ENCODE peak calls at places on chromosomes 13 and 19, in ten cellular contexts. F, O, Y, W, K, V, G, S, M and Z are unnamed samples.

GRCh38 chr13:29537736-29538624 is 57.5 kb downstream of the SLC7A1 start:
- DNase-seq in W (no peak), O (no peak), G (no peak), M (no peak), K (no peak), V (no peak), Y (no peak), S (no peak), F (no peak), Z (no peak)

GRCh38 chr19:12580180-12580694 is 29.0 kb upstream of the ZNF564 start:
- DNase-seq in K (no peak), O (no peak), S (no peak), W (no peak), G (no peak), F (no peak), M (no peak), V (no peak), Y (no peak), Z (no peak)

GRCh38 chr13:30847697-30848307 is 58.3 kb upstream of the MEDAG start:
- DNase-seq in S (no peak), V (no peak), W (no peak), M (peak; percentile 54), K (no peak), Y (peak; percentile 55), O (peak; percentile 100), F (no peak), G (no peak), Z (peak; percentile 42)

GRCh38 chr19:41746593-41747227 is 8.6 kb upstream of the CEACAM6 start:
- DNase-seq in W (peak; percentile 69), O (peak; percentile 43), G (peak; percentile 62), K (no peak), V (no peak), S (peak; percentile 5), F (peak; percentile 53), M (no peak), Y (peak; percentile 82), Z (no peak)

GRCh38 chr13:27393101-27393500 is 31.3 kb upstream of the GTF3A start:
- DNase-seq in G (no peak), K (no peak), O (no peak), M (no peak), F (no peak), Y (no peak), V (no peak), W (no peak), S (no peak), Z (no peak)

GRCh38 chr19:41218615-41219507 is at the start of gene AXL:
- DNase-seq in F (no peak), G (peak; percentile 76), O (peak; percentile 89), W (peak; percentile 67), V (peak; percentile 84), K (peak; percentile 95), M (peak; percentile 75), S (no peak), Y (no peak), Z (peak; percentile 84)

GRCh38 chr13:99749627-99750026 is 221.9 kb downstream of the ZIC5 start:
- DNase-seq in S (no peak), V (no peak), W (no peak), K (no peak), O (no peak), G (no peak), Y (no peak), M (no peak), F (no peak), Z (no peak)

GRCh38 chr13:20585371-20585770 is 18.4 kb downstream of the IFT88 start:
- DNase-seq in M (no peak), V (no peak), Y (no peak), F (no peak), K (no peak), G (no peak), W (no peak), S (no peak), O (no peak), Z (no peak)

GRCh38 chr19:41373993-41374392 is 2.3 kb upstream of the TMEM91 start:
- DNase-seq in W (peak; percentile 70), M (peak; percentile 55), V (peak; percentile 95), S (no peak), Y (no peak), G (peak; percentile 75), O (peak; percentile 93), K (peak; percentile 97), F (no peak), Z (peak; percentile 87)

GRCh38 chr19:46551175-46551574 is 50.0 kb upstream of the CALM3 start:
- DNase-seq in O (no peak), F (no peak), K (no peak), W (no peak), V (no peak), S (no peak), M (no peak), Y (no peak), G (no peak), Z (no peak)

DNA sequence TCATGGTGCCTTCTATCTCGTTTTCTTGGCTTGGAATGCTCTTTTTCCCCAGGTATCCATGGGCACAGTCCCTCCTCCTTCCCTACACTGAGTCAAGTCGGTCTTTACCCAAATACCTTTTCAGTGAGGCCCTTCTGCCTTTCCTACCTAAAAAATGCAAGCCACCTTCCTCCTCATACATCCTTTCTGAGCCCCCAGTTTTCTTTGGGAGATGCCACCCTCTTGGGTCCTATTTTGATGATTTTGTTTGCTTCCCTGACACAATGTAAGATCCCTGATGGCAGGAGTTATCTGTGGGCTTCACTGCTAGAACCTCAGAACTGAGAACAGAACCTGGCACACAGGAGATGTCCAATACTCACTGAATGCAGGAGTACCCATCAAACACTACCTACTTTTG is 22.3 kb downstream of the NLRP13 start:
- DNase-seq in V (no peak), F (no peak), O (no peak), S (no peak), W (no peak), G (no peak), M (no peak), Y (no peak), K (no peak), Z (no peak)
- H3K27ac ChIP-seq in V (no peak overlapping the region), F (no peak overlapping the region), O (no peak overlapping the region), S (no peak overlapping the region), W (no peak overlapping the region), G (no peak overlapping the region), M (no peak overlapping the region), Y (no peak overlapping the region), K (no peak overlapping the region), Z (no peak overlapping the region)

DNA sequence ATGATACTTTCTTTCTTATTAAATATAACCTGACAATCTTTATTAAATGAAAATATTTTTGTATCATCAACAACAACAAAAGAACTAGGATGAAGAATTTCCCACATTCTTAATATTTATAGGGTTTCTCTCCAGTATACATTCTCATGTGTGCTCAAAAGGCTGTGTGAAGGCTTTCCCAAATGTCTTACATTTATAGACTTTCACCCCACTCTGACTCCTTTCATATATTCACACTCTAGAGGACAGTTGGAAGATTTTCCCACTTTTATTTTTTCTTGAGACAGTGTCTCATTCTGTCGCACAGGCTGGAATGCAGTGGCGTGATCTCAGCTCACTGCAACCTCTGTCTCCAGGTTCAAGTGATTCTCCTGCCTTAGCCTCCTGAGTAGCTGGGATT is 22.4 kb downstream of the ZNF14 start:
- DNase-seq in S (no peak), O (no peak), K (no peak), Y (no peak), W (no peak), F (no peak), V (no peak), G (no peak), M (no peak), Z (no peak)
- H3K9me3 ChIP-seq in S (peaks cover 76% of the 10 kb centered on the region), O (peaks cover 11% of the 10 kb centered on the region), K (peaks cover 91% of the 10 kb centered on the region), Y (peaks cover 43% of the 10 kb centered on the region), W (peaks cover 56% of the 10 kb centered on the region), F (no peaks in the 10 kb centered on the region), V (peaks cover 57% of the 10 kb centered on the region), G (peaks cover 99% of the 10 kb centered on the region), M (peaks cover 100% of the 10 kb centered on the region), Z (no peaks in the 10 kb centered on the region)

GRCh38 chr19:57632987-57633831 is at the start of gene ZNF211:
- DNase-seq in G (peak; percentile 93), V (peak; percentile 93), O (peak; percentile 94), M (peak; percentile 64), Y (peak; percentile 67), S (peak; percentile 73), K (peak; percentile 96), W (peak; percentile 92), F (peak; percentile 93), Z (peak; percentile 88)

GRCh38 chr19:57637379-57637778 is 4.4 kb downstream of the ZNF211 start:
- DNase-seq in S (no peak), Y (no peak), F (no peak), M (no peak), G (no peak), K (no peak), W (no peak), V (no peak), O (no peak), Z (no peak)

GRCh38 chr19:57633832-57634131 is 814 bp downstream of the ZNF211 start:
- DNase-seq in W (no peak), M (no peak), G (no peak), K (no peak), V (no peak), S (no peak), O (no peak), Y (no peak), F (no peak), Z (no peak)
- H3K27ac ChIP-seq in W (peak overlapping the region; percentile 79), M (no peak overlapping the region), G (peak overlapping the region; percentile 85), K (peak overlapping the region; percentile 85), V (no peak overlapping the region), S (no peak overlapping the region), O (peak overlapping the region; percentile 71), Y (no peak overlapping the region), F (no peak overlapping the region), Z (peak overlapping the region; percentile 76)

DNA sequence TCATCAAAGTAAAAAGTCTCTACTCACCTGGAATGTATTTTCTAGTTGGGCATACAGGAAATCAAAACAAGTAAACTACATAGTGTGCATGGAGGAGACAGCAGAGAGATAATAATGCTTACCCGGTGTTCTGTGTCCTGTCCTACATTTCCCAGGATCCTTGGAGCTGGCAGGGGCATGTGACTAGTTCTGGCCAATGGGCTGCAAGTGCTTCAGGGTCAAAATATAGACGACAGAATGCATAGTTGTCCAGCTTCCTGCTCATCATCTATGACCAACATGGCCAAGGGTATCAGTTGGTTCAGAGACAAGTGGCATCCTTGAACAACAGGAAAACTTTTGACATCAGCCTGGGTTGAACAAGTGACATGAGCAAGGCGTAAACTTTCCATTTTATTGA is 8.5 kb downstream of the ZNF317 start:
- DNase-seq in F (no peak), W (no peak), V (no peak), O (no peak), Y (no peak), M (no peak), S (no peak), G (no peak), K (no peak), Z (no peak)
- H3K9me3 ChIP-seq in F (peaks cover 4% of the 10 kb centered on the region), W (peaks cover 10% of the 10 kb centered on the region), V (peaks cover 12% of the 10 kb centered on the region), O (no peaks in the 10 kb centered on the region), Y (peaks cover 34% of the 10 kb centered on the region), M (peaks cover 29% of the 10 kb centered on the region), S (peaks cover 8% of the 10 kb centered on the region), G (peaks cover 42% of the 10 kb centered on the region), K (peaks cover 5% of the 10 kb centered on the region), Z (no peaks in the 10 kb centered on the region)